ENCODE peak calls at places on chromosome 11, in ten cellular contexts. H is foreskin fibroblast, O is upper lobe of right lung, Z is sciatic nerve, U is iris pigment epithelial cell, D is anterior cingulate cortex, X is neural progenitor cell, P is pancreas, R is epithelial cell of proximal tubule, L is RWPE1. M is an unnamed sample.

GRCh38 chr11:101880208-101880607 is 34.6 kb upstream of the CEP126 start:
- DNase-seq in H (peak; percentile 45), O (no peak), Z (no peak), U (peak; percentile 81), D (no peak), X (peak; percentile 33), P (no peak), R (peak; percentile 52), L (no peak), M (peak; percentile 79)

GRCh38 chr11:68014157-68014965 is 4.2 kb downstream of the ALDH3B1 start:
- DNase-seq in H (peak; percentile 66), O (peak; percentile 92), Z (peak; percentile 84), U (peak; percentile 83), D (no peak), X (no peak), P (no peak), R (no peak), L (peak; percentile 82), M (peak; percentile 87)

GRCh38 chr11:126764221-126764620 is 236.3 kb downstream of the KIRREL3 start:
- DNase-seq in H (no peak), O (no peak), Z (no peak), U (no peak), D (no peak), X (no peak), P (no peak), R (no peak), L (no peak), M (peak; percentile 12)

GRCh38 chr11:45922425-45923082 is at the start of gene LARGE2:
- DNase-seq in H (no peak), O (peak; percentile 91), Z (peak; percentile 47), U (no peak), D (no peak), X (peak; percentile 89), P (peak; percentile 84), R (no peak), L (peak; percentile 84), M (no peak)

GRCh38 chr11:112564228-112564955 is 303.7 kb upstream of the PLET1 start:
- DNase-seq in H (no peak), O (no peak), Z (no peak), U (peak; percentile 94), D (no peak), X (no peak), P (no peak), R (no peak), L (peak; percentile 15), M (peak; percentile 79)

GRCh38 chr11:66745356-66746235 is 16.6 kb upstream of the SPTBN2 start:
- DNase-seq in H (no peak), O (peak; percentile 77), Z (no peak), U (no peak), D (no peak), X (peak; percentile 34), P (peak; percentile 37), R (no peak), L (peak; percentile 41), M (no peak)

GRCh38 chr11:35632301-35632700 is 14.0 kb downstream of the FJX1 start:
- DNase-seq in H (peak; percentile 61), O (no peak), Z (no peak), U (no peak), D (no peak), X (no peak), P (no peak), R (no peak), L (no peak), M (peak; percentile 42)

GRCh38 chr11:66119348-66120133 is 49.5 kb downstream of the PACS1 start:
- DNase-seq in H (peak; percentile 71), O (no peak), Z (no peak), U (peak; percentile 96), D (no peak), X (peak; percentile 52), P (no peak), R (no peak), L (peak; percentile 55), M (peak; percentile 94)

GRCh38 chr11:2466069-2466801 is 21.4 kb downstream of the KCNQ1 start:
- DNase-seq in H (no peak), O (peak; percentile 57), Z (peak; percentile 41), U (no peak), D (no peak), X (no peak), P (no peak), R (no peak), L (no peak), M (no peak)

GRCh38 chr11:131099013-131099412 is 182.7 kb upstream of the SNX19 start:
- DNase-seq in H (peak; percentile 19), O (no peak), Z (no peak), U (peak; percentile 8), D (no peak), X (no peak), P (no peak), R (no peak), L (peak; percentile 4), M (peak; percentile 77)

GRCh38 chr11:103110406-103110805 is 1.2 kb downstream of the DYNC2H1 start:
- DNase-seq in H (no peak), O (no peak), Z (no peak), U (peak; percentile 71), D (no peak), X (no peak), P (no peak), R (no peak), L (peak; percentile 33), M (peak; percentile 56)

GRCh38 chr11:3058753-3059664 is 1.8 kb upstream of the CARS1 start:
- DNase-seq in H (peak; percentile 86), O (no peak), Z (no peak), U (peak; percentile 95), D (no peak), X (no peak), P (no peak), R (no peak), L (peak; percentile 57), M (peak; percentile 92)

GRCh38 chr11:102081313-102081712 is 28.9 kb upstream of the YAP1 start:
- DNase-seq in H (peak; percentile 6), O (no peak), Z (no peak), U (no peak), D (no peak), X (no peak), P (no peak), R (no peak), L (no peak), M (no peak)

GRCh38 chr11:116229581-116229980 is 543.2 kb downstream of the BUD13 start:
- DNase-seq in H (no peak), O (no peak), Z (no peak), U (no peak), D (no peak), X (no peak), P (no peak), R (no peak), L (no peak), M (no peak)

GRCh38 chr11:107218123-107219084 is 200.1 kb upstream of the GUCY1A2 start:
- DNase-seq in H (no peak), O (no peak), Z (no peak), U (no peak), D (no peak), X (peak; percentile 33), P (no peak), R (no peak), L (no peak), M (no peak)

GRCh38 chr11:73308003-73308962 is at the start of gene ARHGEF17:
- DNase-seq in H (peak; percentile 77), O (peak; percentile 89), Z (peak; percentile 88), U (peak; percentile 80), D (peak; percentile 40), X (peak; percentile 93), P (peak; percentile 65), R (no peak), L (peak; percentile 72), M (peak; percentile 76)

GRCh38 chr11:540583-541432 is 3.5 kb downstream of the LRRC56 start:
- DNase-seq in H (no peak), O (peak; percentile 53), Z (no peak), U (no peak), D (no peak), X (peak; percentile 1), P (no peak), R (no peak), L (no peak), M (no peak)

M was measured in IMR-90.